ENCODE peak calls at places on chromosomes 11 and 22, in six cellular contexts. H, I, G, N, D and F are unnamed samples. For H3K4me1, the result is how much of the 10 kb centered on the place peaks cover.

GRCh38 chr11:48063424-48063978 is 83.1 kb downstream of the PTPRJ start:
- DNase-seq in I (no peak), H (no peak), G (no peak), D (no peak), N (peak), F (no peak)

GRCh38 chr11:111410951-111411350 is 31.9 kb upstream of the POU2AF1 start:
- DNase-seq in H (no peak), I (no peak), D (no peak), G (no peak), N (no peak), F (no peak)

GRCh38 chr11:14836106-14836492 is 55.9 kb downstream of the CYP2R1 start:
- DNase-seq in I (no peak), H (no peak), D (no peak), N (no peak), G (no peak), F (no peak)

GRCh38 chr22:36795633-36796032 is 19.7 kb upstream of the IFT27 start:
- DNase-seq in H (no peak), N (no peak), D (no peak), G (no peak), I (no peak), F (no peak)

GRCh38 chr11:62542750-62543567 is 3.6 kb downstream of the AHNAK start:
- DNase-seq in H (peak), I (peak), D (peak), N (peak), G (peak), F (peak)

GRCh38 chr11:116329354-116330090 is 443.3 kb downstream of the BUD13 start:
- DNase-seq in H (no peak), N (no peak), D (peak), G (no peak), I (no peak), F (no peak)

GRCh38 chr22:17726561-17727243 is 47.6 kb downstream of the BID start:
- DNase-seq in N (no peak), I (no peak), H (no peak), G (no peak), D (no peak), F (no peak)

GRCh38 chr11:1854949-1855885 is 2.3 kb downstream of the LSP1 start:
- DNase-seq in I (no peak), N (no peak), G (no peak), D (no peak), H (no peak), F (no peak)

GRCh38 chr11:44147751-44148150 is 52.3 kb downstream of the EXT2 start:
- DNase-seq in I (no peak), N (no peak), D (no peak), G (no peak), H (no peak), F (no peak)

GRCh38 chr22:46107089-46107664 is 43.1 kb upstream of the PPARA start:
- DNase-seq in D (no peak), H (no peak), I (no peak), G (no peak), N (peak), F (peak)

GRCh38 chr22:37083914-37084313 is 25.6 kb downstream of the TMPRSS6 start:
- DNase-seq in H (no peak), I (no peak), N (no peak), G (no peak), D (no peak), F (no peak)

GRCh38 chr11:86861810-86862209 is 61.5 kb downstream of the PRSS23 start:
- DNase-seq in G (no peak), I (no peak), H (no peak), N (no peak), D (no peak), F (no peak)

GRCh38 chr11:110909331-110909730 is 197.1 kb upstream of the ARHGAP20 start:
- DNase-seq in H (no peak), I (no peak), D (no peak), G (no peak), N (no peak), F (no peak)

GRCh38 chr22:24819941-24820461 is 14.0 kb downstream of the SGSM1 start:
- DNase-seq in D (no peak), G (no peak), H (no peak), N (peak), I (peak), F (peak)

GRCh38 chr11:32893091-32893946 is 708 bp downstream of the QSER1 start:
- DNase-seq in H (peak), G (peak), N (peak), I (peak), D (peak), F (peak)

GRCh38 chr22:49193901-49194465 is 633.7 kb downstream of the BRD1 start:
- DNase-seq in N (no peak), G (no peak), H (no peak), D (no peak), I (no peak), F (no peak)

GRCh38 chr11:72745511-72745910 is 6.7 kb downstream of the ARAP1 start:
- DNase-seq in G (no peak), H (no peak), D (no peak), I (no peak), N (no peak), F (no peak)
- H3K4me1 ChIP-seq in G (under half), H (under half), D (under half), I (under half), N (under half), F (half or more)

DNA sequence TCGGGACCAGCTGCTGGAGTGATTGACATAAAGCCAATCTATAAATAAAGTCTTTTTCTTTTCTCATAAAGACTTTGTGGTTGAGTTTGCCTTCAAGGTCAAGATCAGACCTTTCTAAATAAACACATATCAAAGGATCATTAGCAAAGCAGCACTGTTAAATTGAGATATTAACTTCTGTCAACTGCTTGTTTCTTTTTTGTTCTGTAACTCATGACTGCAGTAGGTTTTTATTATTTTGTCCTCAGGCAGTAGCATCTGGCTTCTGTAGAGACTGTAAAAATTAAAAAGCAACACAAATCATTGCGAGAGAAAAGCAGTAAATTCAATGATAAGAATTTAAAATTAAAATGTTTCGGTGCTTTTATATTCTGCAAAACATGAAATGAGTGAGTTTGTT is 77.7 kb upstream of the NNMT start:
- DNase-seq in N (no peak), H (no peak), D (no peak), G (no peak), I (no peak), F (no peak)
- H3K4me1 ChIP-seq in N (under half), H (half or more), D (under half), G (half or more), I (under half), F (half or more)

DNA sequence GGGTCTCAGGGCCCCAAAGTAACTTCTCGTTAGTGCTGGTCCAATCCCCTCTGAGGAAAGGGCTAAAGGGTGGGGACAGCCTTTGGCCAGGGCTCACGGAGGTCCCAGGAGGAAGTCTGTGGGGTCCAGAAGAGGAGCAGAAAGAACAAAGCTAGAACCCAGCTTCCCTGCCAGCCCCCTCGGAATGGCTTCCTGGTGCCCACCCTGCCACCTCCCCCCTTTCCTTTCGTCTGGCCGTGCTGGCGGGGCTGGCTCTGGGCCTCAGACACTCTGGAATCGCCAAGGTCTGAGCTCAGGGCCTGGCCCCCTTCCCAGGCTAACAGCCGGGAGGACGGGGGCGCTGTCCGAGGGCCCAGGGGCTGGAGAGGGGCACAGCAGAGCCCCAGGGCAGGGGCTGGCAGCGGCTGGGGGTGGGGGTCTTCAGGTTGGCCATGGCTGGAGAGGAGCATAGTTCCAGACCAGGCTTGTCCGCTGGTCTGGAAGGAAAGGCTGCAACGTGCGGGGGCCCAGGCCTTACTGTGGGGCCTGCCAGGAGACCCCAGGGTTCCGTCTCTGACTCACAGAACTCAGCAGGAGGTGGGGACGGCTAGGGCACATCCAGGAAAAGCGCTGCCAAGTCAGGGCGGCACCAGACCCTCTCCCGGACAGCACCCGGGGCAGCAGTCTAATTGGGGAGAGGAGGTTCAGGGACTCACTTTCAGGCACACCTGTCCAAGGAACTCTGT is 788 bp upstream of the LTBP3 start:
- DNase-seq in N (peak), H (peak), D (peak), I (peak), G (no peak), F (peak)
- H3K4me1 ChIP-seq in N (half or more), H (half or more), D (under half), I (under half), G (under half), F (half or more)

GRCh38 chr22:31085493-31085824 is 4.3 kb downstream of the SMTN start:
- DNase-seq in N (peak), D (peak), G (peak), H (no peak), I (peak), F (no peak)
- H3K4me1 ChIP-seq in N (half or more), D (under half), G (under half), H (half or more), I (under half), F (half or more)